ENCODE peak calls at places on chromosomes 2 and 18, in ten cellular contexts. Z, B, F, A, N, T, Q, G, R and W are unnamed samples. For H3K27me3 and H3K4me1, the result is how much of the 10 kb centered on the place peaks cover.

GRCh38 chr2:189609423-189609816 is 28.8 kb upstream of the SLC40A1 start:
- DNase-seq in Z (no peak), B (no peak), F (no peak), A (peak), N (no peak), T (no peak), Q (no peak), G (no peak), R (no peak), W (no peak)

GRCh38 chr2:131153529-131153928 is 48.4 kb downstream of the PLEKHB2 start:
- DNase-seq in Z (no peak), B (no peak), F (no peak), A (no peak), N (no peak), T (no peak), Q (no peak), G (no peak), R (no peak), W (no peak)

GRCh38 chr2:226618875-226619605 is 180.6 kb downstream of the IRS1 start:
- DNase-seq in Z (no peak), B (no peak), F (peak), A (peak), N (no peak), T (no peak), Q (no peak), G (no peak), R (no peak), W (no peak)

GRCh38 chr2:45301307-45302010 is 292.2 kb upstream of the SIX2 start:
- DNase-seq in Z (no peak), B (no peak), F (no peak), A (no peak), N (no peak), T (no peak), Q (no peak), G (no peak), R (no peak), W (no peak)

GRCh38 chr18:76491436-76491800 is 3.6 kb downstream of the ZNF516 start:
- DNase-seq in Z (peak), B (peak), F (peak), A (peak), N (peak), T (no peak), Q (peak), G (peak), R (peak), W (peak)

GRCh38 chr2:860259-860855 is 90.3 kb upstream of the SNTG2 start:
- DNase-seq in Z (no peak), B (no peak), F (no peak), A (no peak), N (peak), T (no peak), Q (no peak), G (peak), R (no peak), W (no peak)

GRCh38 chr18:75244336-75244735 is 33.7 kb downstream of the TSHZ1 start:
- DNase-seq in Z (no peak), B (no peak), F (no peak), A (no peak), N (peak), T (no peak), Q (no peak), G (peak), R (no peak), W (no peak)

GRCh38 chr2:42931818-42932195 is 139.4 kb upstream of the HAAO start:
- DNase-seq in Z (no peak), B (no peak), F (peak), A (peak), N (no peak), T (no peak), Q (no peak), G (no peak), R (no peak), W (no peak)

GRCh38 chr2:9720352-9721093 is 89.7 kb upstream of the YWHAQ start:
- DNase-seq in Z (no peak), B (no peak), F (no peak), A (no peak), N (no peak), T (no peak), Q (no peak), G (no peak), R (no peak), W (no peak)

GRCh38 chr2:73851274-73851673 is 22.5 kb downstream of the STAMBP start:
- DNase-seq in Z (no peak), B (no peak), F (no peak), A (no peak), N (no peak), T (no peak), Q (no peak), G (no peak), R (no peak), W (no peak)

GRCh38 chr2:10278763-10279471 is 23.8 kb upstream of the HPCAL1 start:
- DNase-seq in Z (no peak), B (no peak), F (no peak), A (no peak), N (no peak), T (no peak), Q (no peak), G (no peak), R (no peak), W (peak)

GRCh38 chr2:118850901-118851268 is 3.4 kb upstream of the EN1 start:
- DNase-seq in Z (no peak), B (no peak), F (no peak), A (no peak), N (no peak), T (no peak), Q (no peak), G (no peak), R (no peak), W (no peak)

GRCh38 chr2:173043466-173043865 is 32.2 kb upstream of the MAP3K20 start:
- DNase-seq in Z (peak), B (no peak), F (no peak), A (no peak), N (no peak), T (no peak), Q (no peak), G (no peak), R (no peak), W (no peak)

GRCh38 chr2:70962211-70962884 is 16.1 kb upstream of the ANKRD53 start:
- DNase-seq in Z (no peak), B (no peak), F (no peak), A (no peak), N (no peak), T (no peak), Q (no peak), G (peak), R (no peak), W (peak)

GRCh38 chr2:3099145-3099859 is 278.3 kb downstream of the EIPR1 start:
- DNase-seq in Z (no peak), B (no peak), F (no peak), A (no peak), N (no peak), T (no peak), Q (no peak), G (no peak), R (no peak), W (no peak)
- H3K27me3 ChIP-seq in Z (under half), B (under half), F (under half), A (under half), N (under half), T (under half), Q (under half), G (under half), R (under half), W (under half)

GRCh38 chr2:229777716-229778115 is 63.4 kb upstream of the DNER start:
- DNase-seq in Z (no peak), B (no peak), F (no peak), A (no peak), N (no peak), T (no peak), Q (no peak), G (no peak), R (no peak), W (no peak)

GRCh38 chr2:229784791-229785190 is 70.4 kb upstream of the DNER start:
- DNase-seq in Z (no peak), B (no peak), F (no peak), A (peak), N (no peak), T (no peak), Q (no peak), G (no peak), R (no peak), W (no peak)

GRCh38 chr2:229779650-229780049 is 65.3 kb upstream of the DNER start:
- DNase-seq in Z (no peak), B (no peak), F (no peak), A (peak), N (no peak), T (peak), Q (no peak), G (no peak), R (no peak), W (no peak)

GRCh38 chr2:229783108-229783721 is 68.9 kb upstream of the DNER start:
- DNase-seq in Z (no peak), B (peak), F (no peak), A (no peak), N (no peak), T (no peak), Q (no peak), G (no peak), R (no peak), W (no peak)

GRCh38 chr2:229780856-229781773 is 66.8 kb upstream of the DNER start:
- DNase-seq in Z (no peak), B (peak), F (peak), A (peak), N (peak), T (peak), Q (no peak), G (no peak), R (no peak), W (no peak)
- H3K4me1 ChIP-seq in Z (under half), B (under half), F (under half), A (under half), N (under half), T (under half), Q (under half), G (under half), R (under half), W (under half)

GRCh38 chr2:135785032-135785431 is 43.4 kb downstream of the UBXN4 start:
- DNase-seq in Z (no peak), B (no peak), F (no peak), A (no peak), N (no peak), T (no peak), Q (no peak), G (no peak), R (no peak), W (no peak)
- TF ChIP-seq CTCF in Z (no peak), B (peak), F (peak), A (no peak), N (no peak), T (peak), Q (peak), G (no peak), R (no peak), W (no peak)

GRCh38 chr2:86790828-86791561 is at the start of gene CD8A:
- DNase-seq in Z (no peak), B (no peak), F (no peak), A (peak), N (peak), T (no peak), Q (peak), G (peak), R (no peak), W (no peak)
- H3K27me3 ChIP-seq in Z (half or more), B (under half), F (half or more), A (half or more), N (half or more), T (half or more), Q (under half), G (under half), R (under half), W (half or more)

GRCh38 chr2:28624436-28624797 is 127.2 kb upstream of the PPP1CB start:
- DNase-seq in Z (no peak), B (no peak), F (no peak), A (no peak), N (no peak), T (no peak), Q (no peak), G (no peak), R (no peak), W (no peak)
- H3K4me1 ChIP-seq in Z (half or more), B (under half), F (under half), A (under half), N (under half), T (under half), Q (half or more), G (under half), R (under half), W (half or more)